ENCODE peak calls at places on chromosome 13, in six cellular contexts. W is A673; A is pancreas; Y is activated T-helper 2 cell treated with anti-CD3 and anti-CD28 coated beads, Interferon-gamma antibody, Interleukin-2, Interleukin-4, amounts not matched to agents 10 μg/mL and 5 μg/mL and 100 μg/mL, durations not matched to agents 14 hours and 24 hours and 36 hours; Q is T-helper 9 cell; S is COR-L47. U is an unnamed sample.

GRCh38 chr13:29550589-29550988 is 44.9 kb downstream of the SLC7A1 start:
- DNase-seq in Q (no peak), A (no peak), Y (no peak), W (no peak), S (no peak), U (no peak)

GRCh38 chr13:49303533-49304252 is 56.0 kb downstream of the CDADC1 start:
- DNase-seq in Y (no peak), A (peak; percentile 65), W (no peak), Q (no peak), S (no peak), U (peak; percentile 39)

GRCh38 chr13:114161644-114162532 is 17.2 kb upstream of the CFAP97D2 start:
- DNase-seq in Y (no peak), A (no peak), W (peak; percentile 60), Q (no peak), S (peak; percentile 37), U (peak; percentile 22)

GRCh38 chr13:51027644-51028043 is 83.4 kb downstream of the C13orf42 start:
- DNase-seq in A (no peak), Y (no peak), W (no peak), Q (no peak), S (no peak), U (no peak)

GRCh38 chr13:44266305-44266704 is 107.3 kb upstream of the SERP2 start:
- DNase-seq in Y (no peak), S (no peak), W (no peak), A (no peak), Q (no peak), U (no peak)

GRCh38 chr13:66265446-66265845 is 964.7 kb downstream of the PCDH9 start:
- DNase-seq in Y (no peak), S (no peak), Q (no peak), A (no peak), W (no peak), U (no peak)

GRCh38 chr13:71115301-71115700 is 751.7 kb downstream of the DACH1 start:
- DNase-seq in Y (no peak), S (no peak), A (no peak), W (no peak), Q (no peak), U (peak; percentile 45)

GRCh38 chr13:80105350-80105749 is 235.6 kb downstream of the SPRY2 start:
- DNase-seq in W (no peak), Y (no peak), A (no peak), S (no peak), Q (no peak), U (no peak)

GRCh38 chr13:45333251-45333972 is 7.6 kb downstream of the TPT1 start:
- DNase-seq in Q (no peak), A (no peak), S (no peak), Y (no peak), W (no peak), U (no peak)

GRCh38 chr13:31556376-31556775 is 182.9 kb upstream of the RXFP2 start:
- DNase-seq in W (no peak), S (no peak), Y (no peak), Q (no peak), A (no peak), U (no peak)

GRCh38 chr13:28705734-28706133 is 13.0 kb downstream of the SLC46A3 start:
- DNase-seq in Q (no peak), Y (no peak), A (no peak), S (no peak), W (peak; percentile 19), U (no peak)

GRCh38 chr13:60018536-60018935 is 145.2 kb downstream of the DIAPH3 start:
- DNase-seq in Y (no peak), S (no peak), A (no peak), Q (no peak), W (peak; percentile 38), U (no peak)

GRCh38 chr13:39016789-39017188 is 21.1 kb downstream of the PROSER1 start:
- DNase-seq in W (peak; percentile 56), Y (no peak), S (peak; percentile 42), A (no peak), Q (no peak), U (peak; percentile 17)

GRCh38 chr13:91351980-91352379 is 4.5 kb downstream of the MIR17HG start:
- DNase-seq in W (no peak), A (no peak), Y (no peak), S (no peak), Q (no peak), U (no peak)

GRCh38 chr13:38804536-38804935 is 117.7 kb downstream of the FREM2 start:
- DNase-seq in A (no peak), S (no peak), Y (no peak), W (peak; percentile 69), Q (no peak), U (no peak)

GRCh38 chr13:91845612-91846011 is 447.2 kb downstream of the GPC5 start:
- DNase-seq in S (no peak), Y (no peak), W (no peak), Q (no peak), A (no peak), U (no peak)

GRCh38 chr13:86572115-86572514 is 772.9 kb upstream of the SLITRK6 start:
- DNase-seq in Q (no peak), W (peak; percentile 58), S (no peak), Y (no peak), A (no peak), U (peak; percentile 27)

GRCh38 chr13:21458816-21459701 is at the start of gene ZDHHC20:
- DNase-seq in A (peak; percentile 93), Q (peak; percentile 94), W (peak; percentile 89), Y (peak; percentile 85), S (peak; percentile 72), U (peak; percentile 90)

GRCh38 chr13:87274209-87274819 is 396.9 kb upstream of the SLITRK5 start:
- DNase-seq in W (peak; percentile 60), Y (no peak), Q (no peak), A (no peak), S (peak; percentile 58), U (peak; percentile 77)

GRCh38 chr13:44840131-44840530 is 149.1 kb downstream of the NUFIP1 start:
- DNase-seq in W (no peak), Y (no peak), A (no peak), S (no peak), Q (no peak), U (no peak)

GRCh38 chr13:19794552-19795143 is 11.9 kb upstream of the PSPC1 start:
- DNase-seq in Q (no peak), W (no peak), Y (no peak), S (no peak), A (no peak), U (no peak)

GRCh38 chr13:77737583-77738200 is 40.2 kb downstream of the SLAIN1 start:
- DNase-seq in S (no peak), A (no peak), W (no peak), Q (no peak), Y (no peak), U (no peak)

GRCh38 chr13:91346848-91347211 is 657 bp upstream of the MIR17HG start:
- DNase-seq in S (peak; percentile 42), A (no peak), Q (peak; percentile 15), W (no peak), Y (peak; percentile 37), U (peak; percentile 34)

GRCh38 chr13:110137677-110138008 is 169.3 kb downstream of the COL4A1 start:
- DNase-seq in S (peak; percentile 93), Y (peak; percentile 11), W (peak; percentile 62), A (no peak), Q (no peak), U (no peak)

GRCh38 chr13:91748416-91749089 is 350.1 kb downstream of the GPC5 start:
- DNase-seq in Q (no peak), W (no peak), Y (no peak), S (no peak), A (no peak), U (no peak)

GRCh38 chr13:59950201-59950730 is 213.5 kb downstream of the DIAPH3 start:
- DNase-seq in W (peak; percentile 60), A (no peak), Y (no peak), Q (no peak), S (no peak), U (no peak)

GRCh38 chr13:36332986-36333385 is 13.2 kb downstream of the SPART start:
- DNase-seq in S (no peak), W (no peak), Y (no peak), A (no peak), Q (no peak), U (no peak)

GRCh38 chr13:90500569-90500968 is 846.9 kb upstream of the MIR17HG start:
- DNase-seq in S (no peak), W (no peak), Q (no peak), Y (no peak), A (no peak), U (no peak)

GRCh38 chr13:34044660-34045080 is 226.7 kb downstream of the RFC3 start:
- DNase-seq in Q (no peak), A (no peak), Y (no peak), W (no peak), S (no peak), U (no peak)

GRCh38 chr13:44197791-44198770 is 175.5 kb upstream of the SERP2 start:
- DNase-seq in A (no peak), W (no peak), Q (no peak), S (peak; percentile 78), Y (peak; percentile 34), U (no peak)

GRCh38 chr13:59774511-59774911 is 389.2 kb downstream of the DIAPH3 start:
- DNase-seq in W (peak; percentile 78), Q (no peak), Y (no peak), A (no peak), S (no peak), U (peak; percentile 55)

GRCh38 chr13:114212096-114212495 is 22.6 kb upstream of the CDC16 start:
- DNase-seq in A (no peak), S (no peak), Y (no peak), W (no peak), Q (no peak), U (no peak)

GRCh38 chr13:72774019-72774418 is 7.7 kb downstream of the DIS3 start:
- DNase-seq in W (no peak), S (no peak), Y (no peak), Q (no peak), A (no peak), U (no peak)

GRCh38 chr13:45336025-45336800 is 4.8 kb downstream of the TPT1 start:
- DNase-seq in A (no peak), S (no peak), W (no peak), Q (no peak), Y (no peak), U (no peak)